ENCODE peak calls at places on chromosomes 13 and 19, in four cellular contexts. W is mesothelial cell of epicardium, P is progenitor cell of endocrine pancreas, G is NB4. I is an unnamed sample.

GRCh38 chr13:101341464-101341863 is 74.8 kb downstream of the NALCN start:
- DNase-seq in P (no peak), W (no peak), G (no peak), I (no peak)

GRCh38 chr19:40143612-40144011 is 47.6 kb upstream of the MAP3K10 start:
- DNase-seq in W (no peak), G (peak), P (no peak), I (no peak)

GRCh38 chr13:23140492-23140891 is 40.3 kb upstream of the SGCG start:
- DNase-seq in W (no peak), P (no peak), G (no peak), I (no peak)

GRCh38 chr19:7069904-7070226 is 362 bp downstream of the ZNF557 start:
- DNase-seq in W (no peak), G (no peak), P (no peak), I (no peak)

GRCh38 chr13:113927661-113928581 is 46.0 kb downstream of the C13orf46 start:
- DNase-seq in P (no peak), G (no peak), W (no peak), I (peak)

GRCh38 chr19:19758164-19758563 is 25.3 kb upstream of the ZNF14 start:
- DNase-seq in W (no peak), G (no peak), P (no peak), I (no peak)

GRCh38 chr13:76512676-76513277 is 373.4 kb downstream of the KCTD12 start:
- DNase-seq in G (peak), P (no peak), W (no peak), I (no peak)

GRCh38 chr19:34350161-34350561 is 14.8 kb upstream of the GPI start:
- DNase-seq in P (no peak), W (no peak), G (no peak), I (no peak)

GRCh38 chr13:107545946-107546502 is 669.3 kb downstream of the LIG4 start:
- DNase-seq in P (no peak), W (no peak), G (no peak), I (no peak)

GRCh38 chr19:7720351-7720750 is 11.6 kb downstream of the CLEC4G start:
- DNase-seq in P (no peak), G (no peak), W (no peak), I (no peak)

GRCh38 chr19:14554382-14554812 is 17.5 kb downstream of the NDUFB7 start:
- DNase-seq in G (no peak), P (no peak), W (no peak), I (no peak)
- TF ChIP-seq CTCF in G (no peak), P (no peak), W (no peak), I (no peak)

GRCh38 chr19:18477042-18477760 is 39.3 kb upstream of the ISYNA1 start:
- DNase-seq in W (no peak), P (no peak), G (peak), I (no peak)
- TF ChIP-seq CTCF in W (no peak), P (peak), G (peak), I (no peak)

DNA sequence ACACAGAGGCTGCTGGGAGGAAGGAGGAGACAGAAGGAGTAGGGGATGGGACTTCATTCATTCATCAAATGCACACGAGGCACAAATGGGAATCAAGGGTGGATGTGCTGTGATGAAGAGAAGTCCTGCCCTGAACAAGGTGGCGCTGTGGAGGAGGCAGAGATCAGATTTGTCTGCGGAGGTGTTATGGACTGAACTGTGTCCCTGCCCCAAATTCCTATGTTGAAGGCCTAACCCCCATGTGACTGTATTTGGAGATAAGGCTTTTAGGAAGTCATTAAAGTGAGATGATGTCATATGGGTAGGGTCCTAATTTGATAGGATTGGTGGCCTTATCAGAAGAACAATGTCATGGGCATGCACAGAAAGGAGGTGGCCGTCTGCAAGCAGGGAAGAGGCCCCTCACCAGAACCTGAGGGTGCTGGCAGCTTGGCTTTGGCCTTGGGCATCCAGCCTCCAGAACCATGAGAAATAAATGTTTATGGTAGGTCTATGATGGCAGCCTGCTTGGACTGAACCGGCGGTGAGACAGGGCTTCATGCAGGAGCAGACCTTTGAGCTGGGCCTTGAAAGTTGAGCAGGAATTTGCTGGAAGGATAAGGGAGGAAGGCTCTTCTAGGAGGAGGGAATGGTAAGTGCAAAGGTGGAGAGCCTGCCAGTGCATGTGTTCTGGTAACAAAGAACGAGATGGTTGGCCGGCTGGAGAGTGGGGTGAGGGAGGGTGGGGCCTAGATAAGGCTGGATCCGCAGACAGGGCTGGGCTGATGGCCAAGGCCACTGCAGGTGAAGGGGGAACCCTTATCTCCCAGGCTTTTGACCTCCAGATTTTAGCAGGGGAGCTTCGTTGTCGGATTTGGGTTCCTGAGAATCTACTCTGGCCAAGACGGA is 2.7 kb upstream of the CEBPA start:
- DNase-seq in G (peak), P (no peak), W (no peak), I (no peak)
- TF ChIP-seq CTCF in G (peak), P (no peak), W (no peak), I (no peak)

GRCh38 chr19:510606-511100 is 3.4 kb downstream of the TPGS1 start:
- DNase-seq in G (peak), W (peak), P (peak), I (peak)

GRCh38 chr19:504634-505033 is 2.7 kb upstream of the TPGS1 start:
- DNase-seq in G (no peak), W (no peak), P (no peak), I (no peak)

GRCh38 chr19:508204-509150 is 1.2 kb downstream of the TPGS1 start:
- DNase-seq in G (no peak), P (no peak), W (no peak), I (no peak)

GRCh38 chr19:506404-507285 is 652 bp upstream of the TPGS1 start:
- DNase-seq in G (peak), P (peak), W (peak), I (no peak)

DNA sequence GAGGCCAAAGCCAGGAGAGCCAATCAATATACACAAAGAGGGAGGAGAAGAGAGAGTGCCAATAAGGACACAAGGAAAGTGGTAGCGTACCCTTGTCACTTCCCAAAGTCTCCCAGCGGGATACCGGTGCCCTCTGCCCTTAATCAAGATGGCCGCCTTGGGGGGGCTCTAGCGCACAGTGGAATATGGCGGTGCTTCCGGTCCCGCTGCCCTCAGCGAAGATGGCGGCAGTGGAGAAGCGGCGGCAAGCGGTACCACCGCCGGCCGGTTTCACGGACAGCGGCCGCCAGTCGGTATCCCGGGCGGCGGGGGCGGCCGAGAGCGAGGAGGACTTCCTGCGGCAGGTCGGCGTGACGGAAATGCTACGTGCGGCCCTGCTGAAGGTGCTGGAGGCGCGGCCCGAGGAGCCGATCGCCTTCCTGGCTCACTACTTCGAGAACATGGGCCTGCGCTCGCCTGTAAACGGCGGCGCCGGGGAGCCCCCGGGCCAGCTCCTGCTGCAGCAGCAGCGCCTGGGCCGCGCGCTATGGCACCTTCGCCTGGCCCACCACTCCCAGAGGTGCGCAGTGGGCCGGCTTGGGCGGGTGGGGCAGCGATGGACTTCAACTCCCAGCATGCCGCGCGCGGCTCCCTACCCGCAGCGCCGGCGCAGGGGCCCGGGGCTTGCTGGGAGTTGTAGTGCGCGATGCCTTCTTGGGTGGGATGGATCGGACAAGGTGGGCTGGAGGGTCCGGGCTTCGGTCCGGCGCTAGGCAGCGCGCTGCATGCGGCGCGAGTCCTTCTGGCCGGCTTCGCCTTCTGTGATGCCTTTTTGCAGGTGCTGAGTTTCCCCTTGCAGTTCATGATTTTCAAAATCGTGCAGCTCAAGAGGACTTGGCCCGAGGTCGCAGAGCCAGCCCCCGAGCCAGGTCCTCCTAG is at the start of gene TPGS1:
- DNase-seq in W (peak), G (peak), P (peak), I (peak)
- TF ChIP-seq CTCF in W (no peak), G (no peak), P (no peak), I (no peak)